ENCODE peak calls at places on chromosome 9, in eight cellular contexts. J is endothelial cell; O is stimulated activated naive B cell treated with anti-CD40 and anti-IgM and Interleukin-4, amounts not matched to agents 10 μg/mL and 1 μg/mL and 100 μg/mL, for 72 hours; E is stimulated activated CD8-positive, alpha-beta memory T cell treated with anti-CD3 and anti-CD28 coated beads, Interleukin-15, amount 100 ng/mL, for 24 hours; F is NCI-H2107; N is adrenal gland; G is tibial nerve; Q is uterus. W is an unnamed sample.
A peak's percentile ranks its signal among the peaks of the same experiment; 100 is the strongest.

GRCh38 chr9:106059886-106060285 is 365.5 kb downstream of the TMEM38B start:
- DNase-seq in J (no peak), O (no peak), E (no peak), F (no peak), N (no peak), G (no peak), Q (no peak), W (no peak)

GRCh38 chr9:21995652-21996275 is 1.2 kb downstream of the CDKN2B-AS1 start:
- DNase-seq in J (peak; percentile 64), O (peak; percentile 41), E (no peak), F (peak; percentile 8), N (peak; percentile 45), G (no peak), Q (no peak), W (peak; percentile 41)

GRCh38 chr9:125460883-125461475 is 199.4 kb downstream of the GAPVD1 start:
- DNase-seq in J (no peak), O (no peak), E (no peak), F (no peak), N (no peak), G (no peak), Q (peak; percentile 81), W (no peak)

GRCh38 chr9:92616199-92617129 is 53.5 kb downstream of the IPPK start:
- DNase-seq in J (no peak), O (no peak), E (no peak), F (no peak), N (peak; percentile 83), G (peak; percentile 22), Q (peak; percentile 50), W (no peak)

GRCh38 chr9:34985311-34985899 is 4.1 kb upstream of the DNAJB5 start:
- DNase-seq in J (peak; percentile 81), O (no peak), E (no peak), F (no peak), N (no peak), G (no peak), Q (peak; percentile 54), W (peak; percentile 54)

GRCh38 chr9:35618325-35618727 is at the start of gene CD72:
- DNase-seq in J (no peak), O (peak; percentile 55), E (no peak), F (no peak), N (no peak), G (no peak), Q (no peak), W (no peak)

GRCh38 chr9:93667006-93667405 is 90.6 kb downstream of the PHF2 start:
- DNase-seq in J (no peak), O (no peak), E (no peak), F (no peak), N (peak; percentile 11), G (peak; percentile 10), Q (peak; percentile 8), W (no peak)

GRCh38 chr9:92882276-92882675 is 4.4 kb upstream of the ZNF484 start:
- DNase-seq in J (no peak), O (no peak), E (no peak), F (no peak), N (no peak), G (no peak), Q (no peak), W (no peak)

GRCh38 chr9:137381501-137382443 is 41.2 kb downstream of the EXD3 start:
- DNase-seq in J (no peak), O (no peak), E (no peak), F (no peak), N (no peak), G (no peak), Q (no peak), W (no peak)

GRCh38 chr9:89588271-89588879 is 16.4 kb upstream of the GADD45G start:
- DNase-seq in J (no peak), O (no peak), E (no peak), F (no peak), N (no peak), G (no peak), Q (no peak), W (no peak)

W was measured in small intestine.